ENCODE peak calls at places on chromosomes 5 and 9, in four cellular contexts. C, T, O and M are unnamed samples.

GRCh38 chr5:119694284-119694683 is 64.9 kb downstream of the FAM170A start:
- DNase-seq in C (no peak), T (no peak), O (no peak), M (no peak)

GRCh38 chr9:118330191-118330986 is 626.2 kb downstream of the TLR4 start:
- DNase-seq in C (no peak), T (no peak), O (no peak), M (no peak)

GRCh38 chr5:109917966-109918365 is 228.2 kb downstream of the MAN2A1 start:
- DNase-seq in C (no peak), T (no peak), O (no peak), M (no peak)

GRCh38 chr5:2864515-2864914 is 113.0 kb upstream of the IRX2 start:
- DNase-seq in C (no peak), T (no peak), O (no peak), M (no peak)

GRCh38 chr9:137540536-137540935 is 9.7 kb downstream of the PNPLA7 start:
- DNase-seq in C (no peak), T (no peak), O (no peak), M (no peak)

GRCh38 chr5:146877783-146878470 is 630 bp downstream of the PPP2R2B start:
- DNase-seq in C (no peak), T (peak; percentile 63), O (no peak), M (no peak)

GRCh38 chr5:127080001-127080478 is 6.7 kb upstream of the C5orf63 start:
- DNase-seq in C (no peak), T (peak; percentile 36), O (no peak), M (peak; percentile 43)

GRCh38 chr5:41787257-41787656 is 83.0 kb downstream of the OXCT1 start:
- DNase-seq in C (no peak), T (no peak), O (no peak), M (no peak)

GRCh38 chr9:38224941-38225340 is 155.9 kb upstream of the SHB start:
- DNase-seq in C (no peak), T (no peak), O (no peak), M (no peak)

GRCh38 chr5:154355141-154355611 is 90.6 kb upstream of the SAP30L start:
- DNase-seq in C (peak; percentile 64), T (no peak), O (no peak), M (no peak)

GRCh38 chr5:14739961-14740360 is 75.4 kb downstream of the OTULIN start:
- DNase-seq in C (no peak), T (no peak), O (no peak), M (no peak)

GRCh38 chr5:14738050-14738449 is 73.5 kb downstream of the OTULIN start:
- DNase-seq in C (no peak), T (no peak), O (no peak), M (no peak)

GRCh38 chr5:14741131-14741530 is 76.6 kb downstream of the OTULIN start:
- DNase-seq in C (no peak), T (no peak), O (no peak), M (no peak)

GRCh38 chr5:14737309-14737708 is 72.8 kb downstream of the OTULIN start:
- DNase-seq in C (no peak), T (no peak), O (no peak), M (no peak)

GRCh38 chr5:14739538-14739937 is 75.0 kb downstream of the OTULIN start:
- DNase-seq in C (no peak), T (no peak), O (no peak), M (no peak)
- H3K27ac ChIP-seq in C (peak overlapping the region; percentile 48), T (no peak overlapping the region), O (no peak overlapping the region), M (peak overlapping the region; percentile 56)

DNA sequence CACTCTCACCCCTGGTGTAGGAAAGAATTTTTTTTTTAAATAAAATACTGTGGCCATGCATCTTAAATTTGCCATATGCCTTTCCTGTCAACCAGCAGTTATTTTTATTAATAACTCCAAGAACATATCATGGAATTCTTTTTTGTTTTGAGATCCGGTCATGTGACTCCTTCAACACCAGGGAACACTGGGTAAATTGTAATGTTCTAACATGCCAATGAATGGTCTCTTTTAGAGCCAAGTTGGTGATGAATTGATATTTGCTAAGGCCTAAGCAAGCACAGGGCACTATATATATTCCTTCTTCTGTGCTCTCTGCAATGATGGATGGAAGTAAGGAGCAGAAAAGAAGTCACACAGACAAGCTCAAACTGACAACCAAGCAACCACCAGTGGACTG is 124.1 kb downstream of the EFNA5 start:
- DNase-seq in C (no peak), T (no peak), O (no peak), M (no peak)
- H3K27ac ChIP-seq in C (no peak overlapping the region), T (no peak overlapping the region), O (no peak overlapping the region), M (no peak overlapping the region)

GRCh38 chr9:87266697-87267096 is 231.0 kb upstream of the DAPK1 start:
- DNase-seq in C (no peak), T (no peak), O (no peak), M (no peak)
- H3K27ac ChIP-seq in C (peak overlapping the region; percentile 74), T (no peak overlapping the region), O (no peak overlapping the region), M (no peak overlapping the region)

GRCh38 chr5:141638771-141639170 is 2.0 kb downstream of the RELL2 start:
- DNase-seq in C (no peak), T (no peak), O (no peak), M (no peak)

GRCh38 chr5:141637266-141637692 is 482 bp downstream of the RELL2 start:
- DNase-seq in C (no peak), T (no peak), O (no peak), M (no peak)

GRCh38 chr5:141639357-141640050 is 2.7 kb downstream of the RELL2 start:
- DNase-seq in C (no peak), T (no peak), O (no peak), M (no peak)

GRCh38 chr5:141636413-141637265 is at the start of the genes HDAC3 and RELL2:
- DNase-seq in C (peak; percentile 95), T (peak; percentile 94), O (no peak), M (no peak)

DNA sequence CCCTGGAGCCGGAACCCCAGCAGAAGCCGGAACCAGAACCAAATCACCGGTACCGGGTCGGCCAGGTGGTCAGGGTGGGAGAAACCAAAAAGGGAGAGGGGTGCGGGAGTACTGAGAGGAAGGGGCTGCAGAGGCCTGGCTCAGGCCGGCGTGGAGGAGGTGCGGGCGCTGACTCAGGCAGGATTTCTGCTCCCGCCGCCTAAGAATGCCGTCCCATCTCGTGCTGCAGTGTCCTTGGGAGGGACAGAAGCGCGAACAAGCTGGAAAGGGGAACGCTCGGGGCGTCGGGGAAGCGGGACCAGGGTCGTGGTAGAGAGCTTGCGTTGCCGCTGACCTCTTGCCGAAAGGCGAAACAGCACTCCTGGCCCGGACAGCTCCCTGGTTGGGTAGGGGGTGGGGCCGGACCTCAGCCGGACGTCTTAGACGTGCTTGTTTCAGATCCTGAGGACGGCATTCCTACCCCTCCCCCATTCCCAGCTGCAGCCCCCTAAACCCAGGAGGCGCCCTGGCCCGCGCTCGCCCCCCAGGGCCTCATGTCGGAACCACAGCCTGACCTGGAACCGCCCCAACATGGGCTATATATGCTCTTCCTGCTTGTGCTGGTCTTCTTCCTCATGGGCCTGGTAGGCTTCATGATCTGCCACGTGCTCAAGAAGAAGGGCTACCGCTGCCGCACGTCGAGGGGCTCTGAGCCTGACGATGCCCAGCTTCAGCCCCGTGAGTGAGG is 1.1 kb downstream of the RELL2 start:
- DNase-seq in C (peak; percentile 56), T (peak; percentile 82), O (no peak), M (no peak)
- H3K27ac ChIP-seq in C (no peak overlapping the region), T (no peak overlapping the region), O (peak overlapping the region; percentile 86), M (peak overlapping the region; percentile 58)